ENCODE peak calls at places on chromosomes 13 and 19, in five cellular contexts. O, Q, J, U and Y are unnamed samples.

GRCh38 chr13:106507560-106508274 is 27.7 kb downstream of the EFNB2 start:
- DNase-seq in Q (peak), J (peak), O (peak), U (peak), Y (peak)

GRCh38 chr13:33139186-33139585 is 123.0 kb downstream of the KL start:
- DNase-seq in J (peak), Q (no peak), O (no peak), U (no peak), Y (no peak)

GRCh38 chr19:13884726-13885591 is 8.0 kb downstream of the NANOS3 start:
- DNase-seq in U (no peak), O (no peak), J (peak), Q (no peak), Y (no peak)

GRCh38 chr19:18006895-18007604 is 920 bp upstream of the ARRDC2 start:
- DNase-seq in O (peak), Q (no peak), J (peak), U (peak), Y (peak)

GRCh38 chr13:44726214-44726613 is 150.1 kb upstream of the TSC22D1 start:
- DNase-seq in O (peak), U (peak), Q (no peak), J (no peak), Y (peak)

GRCh38 chr19:38676023-38676877 is 28.8 kb downstream of the ACTN4 start:
- DNase-seq in J (peak), U (peak), O (peak), Q (no peak), Y (peak)

GRCh38 chr13:27709779-27710178 is 82.5 kb upstream of the GSX1 start:
- DNase-seq in Q (no peak), J (no peak), U (no peak), O (no peak), Y (no peak)

GRCh38 chr13:52809310-52809769 is 39.1 kb downstream of the PCDH8 start:
- DNase-seq in U (peak), J (peak), Q (no peak), O (peak), Y (peak)

GRCh38 chr19:49224856-49225255 is 67.3 kb downstream of the TRPM4 start:
- DNase-seq in O (peak), Q (peak), U (peak), J (peak), Y (peak)

GRCh38 chr13:36370108-36370429 is 23.9 kb upstream of the SPART start:
- DNase-seq in U (no peak), J (no peak), Q (no peak), O (no peak), Y (peak)

GRCh38 chr19:3979289-3979673 is 6.0 kb downstream of the EEF2 start:
- DNase-seq in Q (no peak), J (no peak), O (no peak), U (no peak), Y (no peak)